ENCODE peak calls at places on chromosome 1, in seven cellular contexts. E is mesendoderm, L is mesenchymal stem cell, Q is H9, T is neuronal stem cell, K is trophoblast cell, D is H1. R is an unnamed sample.

GRCh38 chr1:41876533-41877445 is 41.9 kb downstream of the HIVEP3 start:
- DNase-seq in E (peak; percentile 43), D (no peak), Q (no peak), T (no peak), K (no peak), L (peak; percentile 58), R (peak; percentile 58)

GRCh38 chr1:6962390-6962955 is 177.2 kb downstream of the CAMTA1 start:
- DNase-seq in T (no peak), E (peak; percentile 100), K (no peak), L (no peak), D (peak; percentile 96), Q (no peak), R (no peak)

GRCh38 chr1:16181887-16182719 is 26.2 kb upstream of the EPHA2 start:
- DNase-seq in L (peak; percentile 95), T (no peak), E (peak; percentile 96), K (peak; percentile 55), Q (peak; percentile 93), D (peak; percentile 82), R (peak; percentile 89)

GRCh38 chr1:187070076-187070475 is 241.3 kb downstream of the PLA2G4A start:
- DNase-seq in T (no peak), D (no peak), L (no peak), Q (no peak), E (peak; percentile 16), K (peak; percentile 4), R (peak; percentile 29)

GRCh38 chr1:119947468-119947867 is 51.2 kb upstream of the ADAM30 start:
- DNase-seq in Q (no peak), L (peak; percentile 18), E (no peak), D (no peak), T (no peak), K (no peak), R (peak; percentile 95)

GRCh38 chr1:63636192-63637105 is 43.2 kb downstream of the PGM1 start:
- DNase-seq in D (no peak), L (no peak), E (no peak), T (no peak), K (no peak), Q (no peak), R (no peak)

GRCh38 chr1:108609483-108610066 is 49.7 kb downstream of the EEIG2 start:
- DNase-seq in T (no peak), Q (no peak), D (no peak), L (no peak), E (no peak), K (no peak), R (no peak)

GRCh38 chr1:8587784-8588183 is 229.7 kb downstream of the RERE start:
- DNase-seq in E (no peak), L (no peak), Q (no peak), D (no peak), T (no peak), K (no peak), R (no peak)

GRCh38 chr1:203174324-203174985 is 1.2 kb downstream of the MYBPH start:
- DNase-seq in L (no peak), Q (no peak), E (no peak), K (no peak), T (no peak), D (no peak), R (no peak)

GRCh38 chr1:4655674-4656532 is 1.5 kb downstream of the AJAP1 start:
- DNase-seq in K (peak; percentile 18), Q (peak; percentile 80), E (peak; percentile 87), L (no peak), T (peak; percentile 70), D (peak; percentile 84), R (no peak)

GRCh38 chr1:172145231-172145651 is 275.2 kb upstream of the C1orf105 start:
- DNase-seq in T (no peak), D (no peak), E (no peak), Q (no peak), L (peak; percentile 82), K (no peak), R (peak; percentile 70)

GRCh38 chr1:228837817-228838716 is 102.8 kb downstream of the RHOU start:
- DNase-seq in K (peak; percentile 96), D (peak; percentile 34), L (peak; percentile 95), Q (no peak), E (peak; percentile 83), T (peak; percentile 42), R (peak; percentile 93)

GRCh38 chr1:160868141-160868540 is 5.5 kb upstream of the CD244 start:
- DNase-seq in T (no peak), D (no peak), L (no peak), K (no peak), Q (no peak), E (no peak), R (no peak)

GRCh38 chr1:21289127-21289526 is 1.1 kb downstream of the ECE1 start:
- DNase-seq in Q (no peak), K (no peak), L (no peak), D (no peak), T (no peak), E (no peak), R (no peak)

GRCh38 chr1:181669209-181669608 is 185.9 kb downstream of the CACNA1E start:
- DNase-seq in Q (no peak), E (peak; percentile 25), D (no peak), L (no peak), K (no peak), T (no peak), R (no peak)

GRCh38 chr1:32454726-32455125 is 10.1 kb upstream of the ZBTB8B start:
- DNase-seq in D (no peak), L (no peak), E (peak; percentile 84), Q (no peak), T (no peak), K (no peak), R (no peak)

GRCh38 chr1:205199090-205199930 is 12.2 kb downstream of the DSTYK start:
- DNase-seq in T (no peak), L (no peak), Q (no peak), D (no peak), E (no peak), K (no peak), R (peak; percentile 70)

GRCh38 chr1:33298623-33299277 is 22.1 kb downstream of the A3GALT2 start:
- DNase-seq in T (peak; percentile 40), D (peak; percentile 91), E (peak; percentile 83), K (peak; percentile 28), Q (peak; percentile 85), L (peak; percentile 72), R (peak; percentile 52)

GRCh38 chr1:21665711-21666571 is 3.2 kb downstream of the RAP1GAP start:
- DNase-seq in D (no peak), E (no peak), Q (no peak), L (no peak), K (no peak), T (no peak), R (peak; percentile 7)

GRCh38 chr1:178484698-178485225 is 12.0 kb downstream of the CLEC20A start:
- DNase-seq in D (no peak), K (no peak), L (no peak), E (no peak), Q (no peak), T (no peak), R (no peak)
- H2BK120ac ChIP-seq in D (no peak overlapping the region), K (no peak overlapping the region), L (no peak overlapping the region), E (no peak overlapping the region), Q (no peak overlapping the region), T (no peak overlapping the region), R (no peak overlapping the region)

GRCh38 chr1:154441241-154441888 is 36.2 kb downstream of the IL6R start:
- DNase-seq in Q (no peak), E (no peak), K (no peak), L (no peak), D (no peak), T (no peak), R (no peak)

GRCh38 chr1:154445040-154445472 is 39.9 kb downstream of the IL6R start:
- DNase-seq in E (peak; percentile 38), K (no peak), D (no peak), T (no peak), L (peak; percentile 95), Q (no peak), R (peak; percentile 95)

GRCh38 chr1:154443274-154444013 is 38.3 kb downstream of the IL6R start:
- DNase-seq in K (no peak), L (no peak), E (no peak), T (no peak), D (no peak), Q (no peak), R (no peak)

GRCh38 chr1:154440031-154440430 is 34.9 kb downstream of the IL6R start:
- DNase-seq in L (no peak), E (no peak), T (no peak), D (no peak), Q (no peak), K (no peak), R (no peak)

DNA sequence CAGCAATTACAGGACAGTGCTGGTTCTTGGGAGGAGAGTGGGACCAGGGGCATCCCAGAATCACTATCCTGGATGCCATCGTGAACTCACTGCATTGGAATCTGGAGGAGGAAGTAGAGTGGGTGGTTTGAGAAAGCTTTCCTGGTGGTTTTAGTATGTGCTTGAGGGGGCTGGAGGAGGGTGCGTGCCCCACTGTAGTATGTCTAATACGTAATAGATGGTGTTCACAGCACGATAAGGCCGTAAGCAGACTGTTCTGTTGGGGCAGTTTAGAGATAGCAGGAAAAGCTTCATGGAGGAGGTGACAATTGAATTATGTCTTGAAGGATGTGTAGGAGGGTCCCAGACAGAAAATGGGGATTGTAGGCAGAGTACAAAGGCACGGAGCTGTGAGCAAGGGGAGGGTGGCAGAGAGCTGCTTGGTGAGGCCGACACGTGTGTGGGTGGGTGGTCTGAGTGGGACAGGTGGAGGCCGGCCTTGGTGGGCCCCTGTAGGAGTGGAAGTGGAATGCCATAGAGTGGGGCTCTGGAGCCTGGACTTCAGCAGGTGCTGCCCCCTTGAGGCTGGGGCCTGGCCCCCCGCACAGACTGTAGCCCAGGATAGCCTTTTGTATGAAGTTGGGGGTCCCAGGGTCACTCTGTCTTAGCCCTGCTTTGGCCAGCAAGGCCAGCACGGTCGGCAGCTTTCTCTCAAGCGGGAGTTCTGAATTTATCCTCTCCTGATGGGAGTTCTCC is 37.0 kb downstream of the IL6R start:
- DNase-seq in K (no peak), D (peak; percentile 72), L (peak; percentile 75), Q (no peak), E (peak; percentile 73), T (no peak), R (peak; percentile 64)
- H2BK120ac ChIP-seq in K (no peak overlapping the region), D (no peak overlapping the region), L (peak overlapping the region; percentile 39), Q (no peak overlapping the region), E (no peak overlapping the region), T (no peak overlapping the region), R (peak overlapping the region; percentile 54)

DNA sequence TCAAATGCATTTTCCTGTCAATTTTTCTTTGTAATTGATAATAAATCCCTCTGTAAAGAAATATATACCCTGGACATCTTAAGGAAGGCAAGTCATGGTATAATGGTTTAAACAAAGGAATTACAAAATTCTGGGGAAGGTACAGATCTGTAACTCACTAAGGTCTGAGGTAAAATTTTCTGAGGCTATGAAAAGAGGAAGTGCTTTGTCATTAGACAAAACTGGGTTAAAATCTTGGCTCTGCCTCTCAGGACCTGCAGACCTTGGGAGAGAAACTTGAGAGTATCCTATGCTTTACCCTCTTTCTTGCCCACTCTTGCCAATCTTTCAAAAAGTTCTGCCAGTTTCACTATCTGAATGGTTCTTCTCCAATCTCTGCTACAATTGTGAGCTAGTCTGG is 26.8 kb upstream of the BEND5 start:
- DNase-seq in L (no peak), Q (no peak), K (no peak), D (no peak), E (no peak), T (no peak), R (no peak)
- H2BK120ac ChIP-seq in L (no peak overlapping the region), Q (no peak overlapping the region), K (no peak overlapping the region), D (no peak overlapping the region), E (no peak overlapping the region), T (no peak overlapping the region), R (no peak overlapping the region)

GRCh38 chr1:40042337-40042736 is 1.8 kb downstream of the CAP1 start:
- DNase-seq in E (no peak), Q (no peak), D (no peak), T (no peak), L (no peak), K (peak; percentile 68), R (peak; percentile 67)
- H2BK120ac ChIP-seq in E (no peak overlapping the region), Q (no peak overlapping the region), D (no peak overlapping the region), T (no peak overlapping the region), L (no peak overlapping the region), K (no peak overlapping the region), R (no peak overlapping the region)